ENCODE peak calls at places on chromosomes 13 and 19, in six cellular contexts. Q is Caco-2, N is foreskin keratinocyte, V is heart left ventricle, L is cardiac muscle cell, X is heart right ventricle. S is an unnamed sample. For H3K4me1, the result is how much of the 10 kb centered on the place peaks cover.

GRCh38 chr19:41871573-41872383 is 5.3 kb upstream of the CD79A start:
- DNase-seq in Q (no peak), N (no peak), V (no peak), L (no peak), X (no peak), S (no peak)

GRCh38 chr19:29320076-29320475 is 107.1 kb upstream of the UQCRFS1 start:
- DNase-seq in Q (no peak), N (no peak), V (no peak), L (no peak), X (no peak), S (no peak)

GRCh38 chr13:32164622-32165268 is 133.2 kb downstream of the FRY start:
- DNase-seq in Q (peak), N (peak), V (no peak), L (peak), X (no peak), S (peak)

GRCh38 chr13:63948045-63948444 is 2532.4 kb upstream of the PCDH20 start:
- DNase-seq in Q (no peak), N (no peak), V (no peak), L (no peak), X (no peak), S (no peak)

GRCh38 chr19:6532244-6532999 is 1.6 kb downstream of the TNFSF9 start:
- DNase-seq in Q (no peak), N (no peak), V (no peak), L (no peak), X (no peak), S (no peak)

GRCh38 chr13:26197298-26197697 is 24.8 kb downstream of the RNF6 start:
- DNase-seq in Q (no peak), N (no peak), V (no peak), L (no peak), X (no peak), S (no peak)

GRCh38 chr13:103556681-103557080 is 490.5 kb upstream of the SLC10A2 start:
- DNase-seq in Q (no peak), N (no peak), V (no peak), L (no peak), X (no peak), S (no peak)

GRCh38 chr19:38557205-38557799 is 60.5 kb downstream of the MAP4K1 start:
- DNase-seq in Q (peak), N (no peak), V (no peak), L (no peak), X (no peak), S (no peak)

GRCh38 chr13:37187110-37187509 is 81.6 kb upstream of the CSNK1A1L start:
- DNase-seq in Q (no peak), N (peak), V (no peak), L (no peak), X (no peak), S (no peak)

GRCh38 chr13:44936246-44936645 is 53.0 kb downstream of the NUFIP1 start:
- DNase-seq in Q (no peak), N (no peak), V (no peak), L (no peak), X (no peak), S (no peak)

GRCh38 chr13:24106429-24106828 is 54.1 kb upstream of the SPATA13 start:
- DNase-seq in Q (no peak), N (no peak), V (no peak), L (no peak), X (no peak), S (no peak)

GRCh38 chr19:11425719-11426457 is 6.8 kb upstream of the RGL3 start:
- DNase-seq in Q (no peak), N (no peak), V (no peak), L (no peak), X (no peak), S (peak)

GRCh38 chr13:108961542-108962125 is 332.2 kb downstream of the MYO16 start:
- DNase-seq in Q (peak), N (peak), V (no peak), L (peak), X (no peak), S (no peak)

GRCh38 chr19:19304186-19304975 is 15.9 kb downstream of the SUGP1 start:
- DNase-seq in Q (no peak), N (no peak), V (peak), L (no peak), X (peak), S (peak)

DNA sequence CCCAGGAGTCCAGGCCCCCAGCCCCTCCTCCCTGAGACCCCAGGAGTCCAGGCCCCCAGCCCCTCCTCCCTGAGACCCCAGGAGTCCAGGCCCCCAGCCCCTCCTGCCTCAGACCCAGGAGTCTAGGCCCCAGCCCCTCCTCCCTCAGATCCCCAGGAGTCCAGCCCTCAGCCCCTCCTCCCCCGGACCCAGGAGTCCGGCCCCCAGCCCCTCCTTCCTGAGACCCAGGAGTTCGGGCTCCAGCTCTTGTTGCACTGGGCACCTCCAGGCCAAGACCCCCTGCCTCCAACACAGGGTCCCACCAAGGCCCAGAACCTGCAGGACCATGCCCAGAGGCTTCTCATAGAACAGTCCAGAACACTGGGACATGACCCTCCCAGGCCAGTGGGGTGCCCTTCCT is 3.8 kb downstream of the ERCC1 start:
- DNase-seq in Q (no peak), N (no peak), V (no peak), L (no peak), X (no peak), S (no peak)
- H3K4me1 ChIP-seq in Q (under half), N (under half), V (under half), L (under half), X (under half), S (under half)

GRCh38 chr13:51594432-51594831 is 10.2 kb downstream of the WDFY2 start:
- DNase-seq in Q (no peak), N (no peak), V (no peak), L (no peak), X (no peak), S (no peak)
- H3K4me1 ChIP-seq in Q (under half), N (half or more), V (under half), L (under half), X (half or more), S (under half)

GRCh38 chr13:114081761-114082681 is 50.4 kb downstream of the RASA3 start:
- DNase-seq in Q (no peak), N (no peak), V (peak), L (no peak), X (no peak), S (no peak)

GRCh38 chr13:114077938-114078335 is 54.5 kb downstream of the RASA3 start:
- DNase-seq in Q (no peak), N (no peak), V (peak), L (no peak), X (no peak), S (no peak)

GRCh38 chr13:114078501-114079451 is 53.6 kb downstream of the RASA3 start:
- DNase-seq in Q (no peak), N (peak), V (peak), L (no peak), X (no peak), S (no peak)

GRCh38 chr13:114080739-114081561 is 51.5 kb downstream of the RASA3 start:
- DNase-seq in Q (no peak), N (no peak), V (peak), L (no peak), X (no peak), S (no peak)

GRCh38 chr13:114079601-114080536 is 52.6 kb downstream of the RASA3 start:
- DNase-seq in Q (no peak), N (no peak), V (peak), L (no peak), X (no peak), S (no peak)
- H3K4me1 ChIP-seq in Q (under half), N (under half), V (under half), L (under half), X (under half), S (under half)

DNA sequence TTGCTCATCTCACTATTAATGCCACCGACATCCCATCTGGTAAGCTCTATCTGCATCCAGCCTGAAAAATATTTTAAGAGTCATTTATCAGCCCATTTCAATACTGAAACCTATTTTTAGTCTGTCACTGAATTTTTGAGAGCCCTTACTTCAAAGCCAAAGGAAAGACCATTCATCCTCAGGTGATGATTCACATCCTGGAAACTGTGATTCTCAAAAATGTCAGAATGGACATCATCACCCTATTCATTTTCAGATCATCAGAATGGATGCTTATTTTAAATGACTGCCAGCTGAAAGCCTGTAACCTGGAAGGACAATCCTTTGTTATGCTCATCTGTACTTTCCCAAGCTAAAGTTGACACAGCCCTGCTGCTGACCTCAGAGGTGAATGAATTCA is 27.0 kb downstream of the TNFSF11 start:
- DNase-seq in Q (no peak), N (no peak), V (no peak), L (no peak), X (no peak), S (no peak)
- H3K4me1 ChIP-seq in Q (under half), N (under half), V (under half), L (under half), X (under half), S (under half)

GRCh38 chr19:1850809-1851544 is 2.7 kb upstream of the REXO1 start:
- DNase-seq in Q (no peak), N (no peak), V (no peak), L (no peak), X (no peak), S (no peak)

GRCh38 chr19:1852729-1853128 is 4.4 kb upstream of the REXO1 start:
- DNase-seq in Q (no peak), N (no peak), V (no peak), L (no peak), X (no peak), S (no peak)

GRCh38 chr19:1853295-1854031 is 5.2 kb upstream of the REXO1 start:
- DNase-seq in Q (peak), N (peak), V (peak), L (peak), X (peak), S (peak)

GRCh38 chr19:1852294-1852646 is 4.0 kb upstream of the REXO1 start:
- DNase-seq in Q (no peak), N (no peak), V (no peak), L (no peak), X (no peak), S (no peak)

DNA sequence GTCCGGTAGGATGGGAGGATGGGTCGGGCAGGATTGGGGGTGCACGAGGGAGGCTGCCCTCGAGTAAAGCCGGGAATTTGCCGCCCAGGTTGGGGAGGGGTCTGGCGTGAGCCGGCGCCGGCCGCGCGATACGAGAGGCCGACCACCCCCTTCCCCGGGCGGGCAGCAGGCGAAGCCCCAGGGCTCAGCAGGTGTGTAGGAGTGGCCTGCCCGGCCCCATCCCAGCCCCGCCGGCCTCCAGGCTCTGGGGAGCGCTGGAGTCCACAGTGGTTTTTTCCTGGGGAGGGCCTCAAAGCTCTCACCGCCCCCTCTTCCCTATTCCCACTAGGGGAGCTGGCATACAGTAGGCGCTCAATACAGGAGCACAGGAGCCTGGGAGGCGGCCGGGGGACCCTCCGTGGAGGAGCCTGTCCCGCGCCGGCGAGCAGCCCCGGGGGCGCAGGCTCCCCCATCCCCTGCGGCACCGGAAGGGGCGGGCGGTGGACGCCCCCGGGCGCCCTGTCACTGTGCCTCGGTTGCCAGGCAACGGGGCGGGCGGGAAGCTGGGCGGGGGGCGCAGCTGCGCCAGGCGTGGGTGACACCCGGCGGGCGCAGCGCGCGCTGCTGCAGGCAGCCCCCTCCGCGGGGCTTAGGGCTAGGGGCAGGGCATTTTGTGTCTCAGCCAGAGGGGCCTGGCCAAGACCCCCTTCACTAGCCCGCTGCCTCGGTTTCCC is 3.5 kb upstream of the REXO1 start:
- DNase-seq in Q (no peak), N (no peak), V (no peak), L (no peak), X (no peak), S (no peak)
- H3K4me1 ChIP-seq in Q (under half), N (under half), V (under half), L (under half), X (half or more), S (under half)

GRCh38 chr19:1065606-1066109 is 1.3 kb upstream of the ARHGAP45 start:
- DNase-seq in Q (peak), N (peak), V (no peak), L (peak), X (no peak), S (no peak)
- H3K4me1 ChIP-seq in Q (under half), N (under half), V (under half), L (under half), X (under half), S (under half)

DNA sequence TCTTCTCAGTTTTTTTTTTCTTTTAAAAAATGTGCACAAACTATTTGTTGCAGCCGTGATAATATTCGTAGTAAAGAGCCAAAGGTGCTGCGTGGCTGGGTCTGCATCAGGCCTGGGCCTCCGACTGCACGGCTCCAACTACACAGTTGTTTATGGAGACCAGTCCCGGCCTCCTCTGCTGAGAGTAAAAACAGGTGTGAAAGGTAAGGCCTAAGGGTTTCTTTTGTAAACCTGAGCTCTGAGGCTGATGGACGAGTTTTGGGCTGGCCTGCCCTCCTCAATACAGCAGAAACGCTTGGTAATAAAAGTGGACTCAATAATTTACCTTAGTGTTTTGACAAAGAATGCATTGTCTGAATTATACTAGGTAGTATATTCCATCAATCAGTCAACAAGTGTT is 3.9 kb downstream of the MBNL2 start:
- DNase-seq in Q (no peak), N (no peak), V (no peak), L (no peak), X (no peak), S (no peak)
- H3K4me1 ChIP-seq in Q (under half), N (under half), V (half or more), L (under half), X (half or more), S (under half)

DNA sequence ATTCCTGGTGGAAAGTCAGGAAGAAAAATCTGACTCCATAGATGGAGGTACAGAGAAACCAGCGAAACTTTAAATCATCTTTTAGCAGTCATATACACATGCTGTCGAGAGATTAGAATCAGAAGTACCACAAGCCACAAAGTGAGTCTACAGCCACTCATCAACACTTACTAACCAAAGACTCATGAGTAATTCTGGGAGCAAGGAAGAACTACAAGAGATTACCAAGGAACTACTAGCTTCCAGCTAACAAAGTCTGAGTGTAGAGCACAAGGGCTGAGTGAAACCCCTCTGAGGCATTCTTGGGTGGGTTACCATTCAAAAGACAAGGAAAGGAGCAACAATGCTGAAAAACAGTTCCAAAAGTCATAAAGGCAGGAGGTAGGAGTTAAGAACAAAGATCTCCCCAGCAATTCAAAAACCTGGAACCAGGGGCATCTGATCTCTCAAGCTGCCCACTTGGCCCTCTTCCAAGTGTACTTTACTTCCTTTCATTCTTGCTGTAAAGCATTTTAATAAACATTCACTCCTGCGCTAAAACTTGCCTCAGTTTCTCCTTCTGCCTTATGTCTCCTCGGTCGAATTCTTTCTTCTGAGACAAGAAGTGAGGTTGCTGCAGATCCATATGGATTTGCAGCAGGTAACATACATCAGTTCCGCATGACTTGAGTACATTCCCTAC is 13.0 kb downstream of the RBM26 start:
- DNase-seq in Q (no peak), N (peak), V (no peak), L (no peak), X (no peak), S (no peak)
- H3K4me1 ChIP-seq in Q (under half), N (under half), V (under half), L (under half), X (half or more), S (under half)

GRCh38 chr13:40235160-40235796 is 431.2 kb downstream of the FOXO1 start:
- DNase-seq in Q (no peak), N (no peak), V (no peak), L (no peak), X (no peak), S (no peak)
- H3K4me1 ChIP-seq in Q (under half), N (under half), V (under half), L (under half), X (under half), S (under half)

GRCh38 chr13:110518571-110518970 is 43.0 kb downstream of the RAB20 start:
- DNase-seq in Q (no peak), N (no peak), V (no peak), L (no peak), X (no peak), S (no peak)

GRCh38 chr13:110518150-110518525 is 43.4 kb downstream of the RAB20 start:
- DNase-seq in Q (no peak), N (no peak), V (no peak), L (no peak), X (no peak), S (no peak)

GRCh38 chr13:110519046-110519445 is 42.5 kb downstream of the RAB20 start:
- DNase-seq in Q (no peak), N (no peak), V (no peak), L (no peak), X (no peak), S (no peak)

GRCh38 chr13:110520431-110521295 is 40.9 kb downstream of the RAB20 start:
- DNase-seq in Q (no peak), N (no peak), V (peak), L (no peak), X (peak), S (peak)

GRCh38 chr13:110519506-110519905 is 42.0 kb downstream of the RAB20 start:
- DNase-seq in Q (no peak), N (no peak), V (no peak), L (no peak), X (no peak), S (no peak)
- H3K4me1 ChIP-seq in Q (under half), N (under half), V (under half), L (under half), X (half or more), S (under half)

S was measured in testis.